ENCODE peak calls at places on chromosomes 12 and 14, in eight cellular contexts. D is DMS53; F is GM23248; X is GOT3; Y is HTR-8/SVneo; O is tibial artery; A is left ventricle myocardium superior; S is effector memory CD4-positive, alpha-beta T cell. I is an unnamed sample.
A peak's percentile ranks its signal among the peaks of the same experiment; 100 is the strongest.

GRCh38 chr14:20855652-20856291 is 35.4 kb upstream of the RNASE3 start:
- DNase-seq in D (peak; percentile 16), F (peak; percentile 78), X (no peak), Y (peak; percentile 47), O (no peak), A (peak; percentile 36), S (peak; percentile 11), I (no peak)

GRCh38 chr12:49059063-49059384 is 1.6 kb downstream of the KMT2D start:
- DNase-seq in D (peak; percentile 33), F (peak; percentile 30), X (no peak), Y (no peak), O (no peak), A (no peak), S (no peak), I (no peak)

GRCh38 chr12:115623764-115624334 is 653.6 kb downstream of the MED13L start:
- DNase-seq in D (no peak), F (no peak), X (no peak), Y (no peak), O (no peak), A (peak; percentile 76), S (no peak), I (no peak)

GRCh38 chr12:33439587-33440011 is at the start of gene SYT10:
- DNase-seq in D (no peak), F (peak; percentile 19), X (no peak), Y (no peak), O (no peak), A (peak; percentile 23), S (no peak), I (no peak)

GRCh38 chr12:99154264-99154982 is 493.1 kb upstream of the GARIN6 start:
- DNase-seq in D (no peak), F (no peak), X (no peak), Y (no peak), O (no peak), A (no peak), S (no peak), I (no peak)

GRCh38 chr12:32558941-32559340 is 120.2 kb upstream of the DNM1L start:
- DNase-seq in D (no peak), F (peak; percentile 85), X (no peak), Y (no peak), O (no peak), A (no peak), S (no peak), I (no peak)

GRCh38 chr12:54549774-54550451 is 512 bp downstream of the PDE1B start:
- DNase-seq in D (peak; percentile 51), F (peak; percentile 54), X (no peak), Y (no peak), O (no peak), A (no peak), S (no peak), I (no peak)

GRCh38 chr14:74945261-74945851 is 10.0 kb downstream of the PGF start:
- DNase-seq in D (peak; percentile 72), F (peak; percentile 46), X (no peak), Y (no peak), O (no peak), A (no peak), S (no peak), I (no peak)

GRCh38 chr12:79454338-79454777 is 236.4 kb downstream of the PAWR start:
- DNase-seq in D (peak; percentile 36), F (peak; percentile 60), X (no peak), Y (no peak), O (no peak), A (no peak), S (no peak), I (no peak)

GRCh38 chr12:38586652-38587219 is 270.2 kb downstream of the ALG10B start:
- DNase-seq in D (no peak), F (peak; percentile 14), X (no peak), Y (no peak), O (no peak), A (no peak), S (no peak), I (no peak)

GRCh38 chr12:123089631-123090353 is 61.1 kb downstream of the PITPNM2 start:
- DNase-seq in D (peak; percentile 58), F (peak; percentile 98), X (peak; percentile 25), Y (peak; percentile 84), O (no peak), A (no peak), S (no peak), I (no peak)

GRCh38 chr12:50110762-50111416 is 1.1 kb upstream of the COX14 start:
- DNase-seq in D (peak; percentile 92), F (peak; percentile 60), X (no peak), Y (peak; percentile 52), O (peak; percentile 93), A (peak; percentile 87), S (no peak), I (no peak)

GRCh38 chr14:53432378-53432802 is 279.3 kb upstream of the DDHD1 start:
- DNase-seq in D (peak; percentile 76), F (peak; percentile 58), X (no peak), Y (peak; percentile 71), O (no peak), A (no peak), S (no peak), I (no peak)

GRCh38 chr12:132541996-132542395 is 52.0 kb downstream of the FBRSL1 start:
- DNase-seq in D (no peak), F (no peak), X (no peak), Y (no peak), O (no peak), A (no peak), S (no peak), I (no peak)

GRCh38 chr14:105248368-105249174 is at the start of gene BTBD6:
- DNase-seq in D (peak; percentile 92), F (peak; percentile 97), X (peak; percentile 27), Y (peak; percentile 94), O (peak; percentile 91), A (peak; percentile 94), S (peak; percentile 81), I (peak; percentile 82)

GRCh38 chr12:531951-532585 is 72.3 kb downstream of the B4GALNT3 start:
- DNase-seq in D (peak; percentile 40), F (peak; percentile 86), X (no peak), Y (no peak), O (no peak), A (no peak), S (no peak), I (no peak)

GRCh38 chr12:68568878-68569569 is 41.7 kb upstream of the RAP1B start:
- DNase-seq in D (peak; percentile 91), F (no peak), X (no peak), Y (no peak), O (no peak), A (no peak), S (no peak), I (no peak)

GRCh38 chr12:9391751-9392240 is 183.6 kb upstream of the PZP start:
- DNase-seq in D (peak; percentile 57), F (no peak), X (no peak), Y (no peak), O (no peak), A (no peak), S (no peak), I (no peak)

GRCh38 chr12:20641127-20641526 is 54.0 kb upstream of the SLCO1C1 start:
- DNase-seq in D (no peak), F (no peak), X (no peak), Y (no peak), O (no peak), A (no peak), S (no peak), I (no peak)

GRCh38 chr14:69547701-69548348 is 26.8 kb downstream of the CCDC177 start:
- DNase-seq in D (no peak), F (peak; percentile 33), X (no peak), Y (peak; percentile 45), O (no peak), A (peak; percentile 41), S (no peak), I (no peak)

GRCh38 chr14:55077155-55077554 is 25.7 kb downstream of the MAPK1IP1L start:
- DNase-seq in D (peak; percentile 34), F (peak; percentile 78), X (no peak), Y (no peak), O (no peak), A (no peak), S (no peak), I (no peak)

GRCh38 chr14:77372304-77372841 is 4.5 kb downstream of the TMED8 start:
- DNase-seq in D (no peak), F (peak; percentile 46), X (no peak), Y (no peak), O (no peak), A (no peak), S (no peak), I (no peak)

GRCh38 chr14:54173782-54174181 is 217.2 kb upstream of the BMP4 start:
- DNase-seq in D (no peak), F (peak; percentile 40), X (no peak), Y (no peak), O (no peak), A (no peak), S (no peak), I (no peak)

GRCh38 chr14:87901196-87901595 is 91.8 kb downstream of the GALC start:
- DNase-seq in D (no peak), F (peak; percentile 64), X (no peak), Y (no peak), O (no peak), A (no peak), S (no peak), I (no peak)

GRCh38 chr14:91679273-91679672 is 52.6 kb downstream of the CATSPERB start:
- DNase-seq in D (no peak), F (no peak), X (no peak), Y (no peak), O (no peak), A (no peak), S (no peak), I (no peak)

GRCh38 chr14:73467800-73468199 is 9.5 kb upstream of the NUMB start:
- DNase-seq in D (no peak), F (peak; percentile 88), X (no peak), Y (no peak), O (no peak), A (no peak), S (no peak), I (no peak)

GRCh38 chr12:12786716-12787601 is 1.5 kb downstream of the APOLD1 start:
- DNase-seq in D (peak; percentile 98), F (peak; percentile 94), X (peak; percentile 15), Y (peak; percentile 88), O (peak; percentile 92), A (peak; percentile 91), S (peak; percentile 69), I (peak; percentile 65)